ENCODE peak calls at places on chromosome 21, in six cellular contexts. F is ovary; D is activated CD8-positive, alpha-beta memory T cell treated with anti-CD3 and anti-CD28 coated beads for 24 hours; T is NAMALWA; N is amniotic stem cell; A is glutamatergic neuron. O is an unnamed sample.

GRCh38 chr21:44964381-44964780 is 24.6 kb downstream of the SLX9 start:
- DNase-seq in N (no peak), T (no peak), F (no peak), A (no peak), D (no peak), O (peak; percentile 55)

GRCh38 chr21:41852151-41852928 is 26.8 kb downstream of the PRDM15 start:
- DNase-seq in N (no peak), A (no peak), T (no peak), D (no peak), F (no peak), O (peak; percentile 42)

GRCh38 chr21:41777934-41778815 is 11.3 kb upstream of the RIPK4 start:
- DNase-seq in F (peak; percentile 83), N (peak; percentile 77), D (no peak), A (peak; percentile 90), T (no peak), O (peak; percentile 94)

GRCh38 chr21:14545906-14546480 is at the start of gene SAMSN1:
- DNase-seq in T (peak; percentile 73), D (no peak), A (no peak), F (no peak), N (no peak), O (no peak)

GRCh38 chr21:44535963-44536362 is 4.0 kb downstream of the KRTAP10-1 start:
- DNase-seq in N (no peak), D (peak; percentile 35), T (no peak), F (no peak), A (no peak), O (no peak)

GRCh38 chr21:14617836-14618235 is 71.7 kb upstream of the SAMSN1 start:
- DNase-seq in D (no peak), N (no peak), A (no peak), T (peak; percentile 32), F (no peak), O (no peak)

GRCh38 chr21:37558676-37559204 is 192.2 kb downstream of the DYRK1A start:
- DNase-seq in D (no peak), F (no peak), N (no peak), A (no peak), T (no peak), O (no peak)

GRCh38 chr21:40760811-40761210 is 86.1 kb downstream of the DSCAM start:
- DNase-seq in F (no peak), A (no peak), N (no peak), D (no peak), T (no peak), O (no peak)

GRCh38 chr21:29349702-29350101 is 51.0 kb downstream of the BACH1 start:
- DNase-seq in D (no peak), F (no peak), T (no peak), N (no peak), A (no peak), O (no peak)

GRCh38 chr21:14773777-14774345 is 227.7 kb upstream of the SAMSN1 start:
- DNase-seq in N (no peak), A (peak; percentile 70), F (no peak), T (peak; percentile 61), D (peak; percentile 81), O (no peak)